ENCODE peak calls at places on chromosomes 5 and 9, in nine cellular contexts. N is ovary, P is stomach, T is tibial nerve, Q is GM12878, X is transverse colon, J is A549, B is upper lobe of left lung, M is suprapubic skin. A is an unnamed sample.

GRCh38 chr5:63145167-63145566 is 566.5 kb downstream of the LRRC70 start:
- DNase-seq in T (peak), M (no peak), B (no peak), X (no peak), J (no peak), P (no peak), Q (no peak), N (no peak), A (no peak)

GRCh38 chr5:73818357-73818756 is 192.4 kb downstream of the ARHGEF28 start:
- DNase-seq in M (no peak), N (no peak), J (no peak), Q (no peak), X (no peak), T (no peak), B (no peak), P (no peak), A (no peak)

GRCh38 chr5:103510851-103511553 is 51.6 kb downstream of the NUDT12 start:
- DNase-seq in J (no peak), N (no peak), X (no peak), Q (no peak), M (no peak), B (no peak), T (no peak), P (no peak), A (no peak)

GRCh38 chr9:87676976-87677775 is 48.7 kb upstream of the CTSL start:
- DNase-seq in P (no peak), Q (no peak), B (peak), T (peak), M (no peak), N (no peak), J (no peak), X (no peak), A (peak)

GRCh38 chr5:9329125-9329524 is 216.8 kb downstream of the SEMA5A start:
- DNase-seq in X (no peak), B (no peak), M (no peak), J (no peak), Q (no peak), N (no peak), T (no peak), P (no peak), A (no peak)

GRCh38 chr9:87405677-87406544 is 91.8 kb upstream of the DAPK1 start:
- DNase-seq in P (no peak), M (no peak), B (peak), Q (no peak), T (peak), N (no peak), X (no peak), J (no peak), A (no peak)

GRCh38 chr5:149271717-149272558 is at the start of gene AFAP1L1:
- DNase-seq in P (peak), T (peak), N (peak), X (peak), Q (no peak), M (peak), B (peak), J (peak), A (no peak)

GRCh38 chr5:148808864-148809642 is 17.4 kb upstream of the ADRB2 start:
- DNase-seq in B (no peak), T (peak), J (no peak), N (no peak), P (no peak), M (no peak), Q (peak), X (peak), A (no peak)

GRCh38 chr5:17803976-17804375 is 169.7 kb downstream of the TAF11L14 start:
- DNase-seq in B (no peak), Q (no peak), X (no peak), M (no peak), T (no peak), N (no peak), P (no peak), J (no peak), A (no peak)

DNA sequence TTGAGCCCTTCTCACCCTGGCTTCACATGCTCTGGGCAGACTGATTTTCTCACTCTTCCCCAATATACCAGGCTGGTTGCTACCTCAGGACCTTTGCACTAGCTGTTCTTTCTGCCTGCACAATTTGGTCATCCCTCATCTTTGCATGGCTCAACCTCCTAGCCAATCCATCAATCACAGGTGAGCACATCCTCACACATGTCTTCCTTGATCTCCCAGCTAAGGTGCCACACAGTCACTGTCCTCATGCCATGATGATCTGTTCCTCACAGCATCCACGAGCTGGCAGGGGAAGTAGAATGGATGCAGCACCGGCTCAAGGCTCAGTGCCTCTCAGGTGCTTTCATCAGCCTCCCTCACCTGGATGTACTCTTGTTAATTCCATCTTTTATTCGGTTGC is 30.6 kb upstream of the S1PR3 start:
- DNase-seq in Q (no peak), B (no peak), P (no peak), T (no peak), X (no peak), J (no peak), N (no peak), M (no peak), A (no peak)
- H3K27ac ChIP-seq in Q (no peak), B (no peak), P (no peak), T (no peak), X (no peak), J (no peak), N (no peak), M (no peak), A (no peak)

DNA sequence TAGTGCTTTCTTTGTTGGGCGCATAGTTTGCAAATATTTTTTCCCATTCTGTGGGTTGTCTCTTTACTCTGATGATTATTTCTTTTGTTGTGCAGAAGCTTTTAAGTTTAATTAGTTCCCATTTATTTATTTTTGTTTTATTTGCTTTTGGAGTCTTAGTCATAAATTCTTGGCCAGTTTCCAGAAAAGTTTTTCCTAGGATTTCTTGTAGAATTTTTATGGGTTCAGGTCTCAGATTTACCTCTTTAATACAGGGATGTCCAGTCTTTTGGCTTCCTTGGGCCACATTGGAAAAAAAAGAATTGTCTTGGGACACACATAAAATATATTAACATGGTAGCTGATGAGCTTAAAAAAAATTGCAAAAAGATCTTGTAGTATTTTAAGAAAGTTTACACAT is 122.0 kb downstream of the WDR70 start:
- DNase-seq in J (no peak), P (no peak), Q (no peak), N (no peak), M (no peak), B (no peak), X (no peak), T (no peak), A (no peak)
- TF ChIP-seq EP300 in J (no peak), P (no peak), Q (no peak), N (no peak), M (no peak), B (no peak), X (no peak), T (no peak), A (no peak)

GRCh38 chr5:96198673-96199072 is 234.4 kb downstream of the PCSK1 start:
- DNase-seq in B (no peak), J (no peak), M (no peak), N (no peak), P (no peak), Q (no peak), X (no peak), T (no peak), A (no peak)

GRCh38 chr5:96201503-96201902 is 231.5 kb downstream of the PCSK1 start:
- DNase-seq in J (no peak), X (no peak), M (no peak), B (no peak), Q (no peak), P (no peak), N (no peak), T (no peak), A (no peak)

GRCh38 chr5:96200611-96201010 is 232.4 kb downstream of the PCSK1 start:
- DNase-seq in B (no peak), M (no peak), T (no peak), J (no peak), Q (no peak), N (no peak), X (peak), P (no peak), A (no peak)

GRCh38 chr5:96197359-96197758 is 235.7 kb downstream of the PCSK1 start:
- DNase-seq in B (no peak), Q (no peak), N (no peak), J (no peak), M (no peak), P (no peak), X (no peak), T (no peak), A (no peak)

GRCh38 chr5:96199713-96200183 is 233.3 kb downstream of the PCSK1 start:
- DNase-seq in B (no peak), N (no peak), T (no peak), J (no peak), P (no peak), X (no peak), M (no peak), Q (no peak), A (no peak)
- TF ChIP-seq POLR2A in B (no peak), N (no peak), T (no peak), J (no peak), P (no peak), X (no peak), M (no peak), Q (no peak), A (no peak)

DNA sequence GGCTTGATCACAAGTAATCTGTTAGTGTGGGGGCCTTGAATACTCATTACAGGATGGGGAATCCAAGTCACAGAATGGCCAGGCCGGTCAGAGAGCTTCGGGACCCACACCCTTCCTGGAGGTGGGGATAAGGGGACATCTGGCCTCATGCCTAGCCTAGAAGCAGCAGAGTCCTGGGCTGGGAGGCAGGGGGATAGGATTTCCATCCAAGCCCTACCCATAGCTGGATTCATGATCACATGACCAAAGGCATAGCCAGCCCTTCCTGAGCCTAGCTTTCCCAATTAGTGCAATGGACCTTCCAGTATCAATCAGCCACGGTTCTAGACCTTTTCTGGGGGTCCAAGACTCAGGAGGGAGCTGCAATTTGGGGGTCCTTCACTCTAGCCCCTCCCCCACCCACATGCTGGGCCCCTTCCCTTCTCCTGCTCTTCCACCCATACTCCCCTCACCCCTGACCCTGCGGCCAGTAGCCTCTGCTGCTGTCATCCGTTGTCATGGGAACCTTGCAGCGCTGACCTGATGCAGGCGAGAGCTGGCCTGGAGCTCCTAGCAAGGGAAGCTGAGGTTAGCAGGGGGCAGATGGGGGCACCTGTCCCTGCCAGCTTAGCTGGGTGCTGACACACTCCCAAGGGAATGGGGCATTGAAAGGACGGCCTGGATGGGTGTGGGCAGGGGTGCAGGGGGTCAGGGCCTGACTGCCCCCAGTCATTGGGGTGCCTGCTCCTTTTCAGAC is 44.6 kb downstream of the CXXC5 start:
- DNase-seq in P (no peak), B (no peak), X (no peak), N (no peak), Q (no peak), M (no peak), J (no peak), T (no peak), A (no peak)
- H3K27ac ChIP-seq in P (no peak), B (no peak), X (no peak), N (no peak), Q (no peak), M (no peak), J (no peak), T (peak), A (no peak)

DNA sequence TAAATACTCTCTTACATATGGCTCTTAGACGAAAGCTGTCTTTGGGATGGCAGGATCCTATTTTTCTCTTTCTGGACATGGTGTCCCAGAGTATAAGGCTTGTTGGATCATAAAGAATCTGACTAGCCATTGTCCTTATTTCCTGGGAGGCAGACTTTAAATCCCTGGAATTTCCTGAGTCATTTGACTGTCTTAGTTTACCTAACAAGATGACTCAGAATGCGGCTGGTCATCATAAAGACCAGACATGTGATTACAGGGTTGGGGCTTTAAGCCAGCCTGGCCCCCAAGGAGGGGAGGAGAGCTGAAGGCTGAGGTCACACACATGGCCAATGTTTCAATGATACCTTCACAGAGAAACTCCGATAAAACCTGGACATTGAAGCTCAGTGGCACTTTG is 37.2 kb downstream of the FAM240B start:
- DNase-seq in Q (no peak), P (no peak), N (no peak), M (no peak), J (peak), T (no peak), B (no peak), X (no peak), A (no peak)
- TF ChIP-seq EP300 in Q (no peak), P (no peak), N (no peak), M (no peak), J (peak), T (no peak), B (no peak), X (no peak), A (no peak)

DNA sequence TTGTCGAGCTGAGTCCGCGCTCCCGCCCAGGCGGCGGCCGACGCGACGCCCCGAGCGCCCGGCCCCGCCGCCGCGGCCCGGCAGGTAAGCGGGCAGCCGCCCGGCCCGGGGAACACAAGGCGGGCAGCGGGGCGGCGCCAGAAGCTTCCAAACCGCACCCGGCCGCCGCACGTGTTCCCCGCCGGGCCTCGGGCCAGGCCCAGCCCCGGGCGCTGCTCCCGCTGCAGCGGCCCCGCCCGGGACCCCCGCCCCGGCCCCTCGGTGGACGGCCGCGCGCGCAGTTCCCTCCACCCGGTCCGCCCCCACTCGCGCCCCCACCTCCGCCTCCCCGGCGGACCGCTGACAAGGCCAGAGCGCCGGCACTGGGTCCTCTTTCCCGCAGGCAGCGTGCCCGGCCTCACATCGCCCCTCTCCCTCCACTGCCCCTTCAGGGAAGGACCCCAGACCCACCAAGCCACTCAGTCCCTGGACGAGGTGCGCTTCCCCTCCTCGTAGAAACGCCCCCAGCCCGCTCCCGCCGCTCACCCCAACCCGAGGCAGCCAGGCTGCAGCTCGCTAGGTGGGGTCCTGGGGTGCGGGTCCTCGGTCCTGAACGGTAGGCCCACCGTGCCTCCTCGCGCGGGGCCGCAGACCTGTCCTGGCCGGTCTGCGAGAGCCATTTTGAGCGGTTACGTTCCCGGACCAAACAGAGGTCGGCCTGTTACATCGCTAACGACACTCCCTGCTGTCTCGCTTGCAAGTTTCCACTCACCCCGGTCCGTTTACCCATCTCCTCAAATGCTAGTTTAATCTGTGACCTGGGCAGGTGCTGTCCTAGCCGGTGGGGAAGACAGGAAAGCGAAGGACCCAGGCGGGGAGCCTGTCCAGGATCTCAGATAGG is 475 bp downstream of the WDR5 start:
- DNase-seq in P (no peak), T (no peak), X (peak), N (peak), M (no peak), Q (no peak), J (peak), B (no peak), A (no peak)
- TF ChIP-seq POLR2A in P (no peak), T (no peak), X (no peak), N (no peak), M (no peak), Q (peak), J (peak), B (no peak), A (no peak)